ENCODE peak calls at places on chromosomes 16 and 17, in eight cellular contexts. V, D, I, K, J, G, F and R are unnamed samples.

GRCh38 chr17:4635823-4636375 is 5.6 kb downstream of the ALOX15 start:
- DNase-seq in J (peak), V (no peak), G (no peak), K (no peak), F (no peak), D (peak), I (no peak), R (no peak)

GRCh38 chr17:38431343-38432145 is 3.3 kb downstream of the ARHGAP23 start:
- DNase-seq in V (no peak), F (no peak), I (no peak), K (no peak), D (no peak), G (no peak), J (peak), R (no peak)

GRCh38 chr16:733382-734207 is 6.7 kb downstream of the HAGHL start:
- DNase-seq in J (peak), V (peak), K (peak), G (no peak), D (no peak), F (no peak), I (no peak), R (no peak)

GRCh38 chr16:23452572-23453337 is at the start of gene COG7:
- DNase-seq in J (peak), I (peak), K (peak), D (peak), F (peak), G (peak), V (peak), R (peak)

GRCh38 chr16:77584205-77584859 is 138.0 kb upstream of the NUDT7 start:
- DNase-seq in J (peak), D (peak), I (peak), V (no peak), K (no peak), G (peak), F (peak), R (peak)

GRCh38 chr16:13332713-13333255 is 431.4 kb downstream of the SHISA9 start:
- DNase-seq in F (peak), I (no peak), K (no peak), J (peak), D (peak), V (no peak), G (no peak), R (no peak)

GRCh38 chr17:57956311-57957119 is 1.3 kb upstream of the CUEDC1 start:
- DNase-seq in D (peak), F (no peak), I (peak), K (no peak), J (peak), G (no peak), V (no peak), R (no peak)

GRCh38 chr17:40157972-40158371 is 17.6 kb downstream of the CASC3 start:
- DNase-seq in I (no peak), D (no peak), G (no peak), J (no peak), F (no peak), K (no peak), V (no peak), R (no peak)

GRCh38 chr16:58755989-58756649 is 22.0 kb upstream of the GOT2 start:
- DNase-seq in V (peak), I (peak), K (no peak), G (peak), D (peak), F (peak), J (peak), R (peak)

GRCh38 chr17:61483778-61484116 is 31.5 kb downstream of the TBX4 start:
- DNase-seq in F (no peak), G (no peak), D (no peak), J (no peak), I (no peak), K (no peak), V (no peak), R (no peak)

GRCh38 chr16:11356573-11357331 is 11.5 kb downstream of the RMI2 start:
- DNase-seq in F (peak), K (no peak), G (peak), I (peak), V (peak), D (peak), J (peak), R (peak)